ENCODE peak calls at places on chromosomes 12 and 14, in four cellular contexts. One of them, this sample, is unnamed.

GRCh38 chr14:98871796-98872195 is 400.2 kb downstream of the BCL11B start:
- DNase-seq in stimulated activated naive B cell treated with anti-CD40 and anti-IgM and Interleukin-4, amounts not matched to agents 10 μg/mL and 1 μg/mL and 100 μg/mL, for 72 hours: no peak
- DNase-seq in BJ: no peak
- DNase-seq in neural progenitor cell: no peak
- DNase-seq in this sample: no peak

GRCh38 chr14:33940561-33941011 is 10.3 kb downstream of the EGLN3 start:
- DNase-seq in neural progenitor cell: no peak
- DNase-seq in BJ: no peak
- DNase-seq in stimulated activated naive B cell treated with anti-CD40 and anti-IgM and Interleukin-4, amounts not matched to agents 10 μg/mL and 1 μg/mL and 100 μg/mL, for 72 hours: no peak
- DNase-seq in this sample: no peak

GRCh38 chr14:22471545-22472121 is 117.4 kb downstream of the DAD1 start:
- DNase-seq in stimulated activated naive B cell treated with anti-CD40 and anti-IgM and Interleukin-4, amounts not matched to agents 10 μg/mL and 1 μg/mL and 100 μg/mL, for 72 hours: no peak
- DNase-seq in BJ: no peak
- DNase-seq in neural progenitor cell: peak
- DNase-seq in this sample: peak

GRCh38 chr12:127479256-127479655 is 787.7 kb upstream of the TMEM132C start:
- DNase-seq in BJ: no peak
- DNase-seq in neural progenitor cell: no peak
- DNase-seq in stimulated activated naive B cell treated with anti-CD40 and anti-IgM and Interleukin-4, amounts not matched to agents 10 μg/mL and 1 μg/mL and 100 μg/mL, for 72 hours: no peak
- DNase-seq in this sample: peak

GRCh38 chr12:112961074-112961473 is 17.2 kb upstream of the OAS2 start:
- DNase-seq in stimulated activated naive B cell treated with anti-CD40 and anti-IgM and Interleukin-4, amounts not matched to agents 10 μg/mL and 1 μg/mL and 100 μg/mL, for 72 hours: no peak
- DNase-seq in neural progenitor cell: no peak
- DNase-seq in BJ: no peak
- DNase-seq in this sample: no peak

GRCh38 chr12:124564232-124564958 is 3.0 kb downstream of the NCOR2 start:
- DNase-seq in stimulated activated naive B cell treated with anti-CD40 and anti-IgM and Interleukin-4, amounts not matched to agents 10 μg/mL and 1 μg/mL and 100 μg/mL, for 72 hours: no peak
- DNase-seq in BJ: no peak
- DNase-seq in neural progenitor cell: peak
- DNase-seq in this sample: peak

GRCh38 chr14:80055226-80055625 is 156.1 kb downstream of the DIO2 start:
- DNase-seq in neural progenitor cell: no peak
- DNase-seq in BJ: no peak
- DNase-seq in stimulated activated naive B cell treated with anti-CD40 and anti-IgM and Interleukin-4, amounts not matched to agents 10 μg/mL and 1 μg/mL and 100 μg/mL, for 72 hours: no peak
- DNase-seq in this sample: no peak

GRCh38 chr14:75334191-75335051 is 55.8 kb downstream of the FOS start:
- DNase-seq in stimulated activated naive B cell treated with anti-CD40 and anti-IgM and Interleukin-4, amounts not matched to agents 10 μg/mL and 1 μg/mL and 100 μg/mL, for 72 hours: no peak
- DNase-seq in neural progenitor cell: no peak
- DNase-seq in BJ: no peak
- DNase-seq in this sample: peak

GRCh38 chr14:92160619-92161018 is 38.9 kb downstream of the CPSF2 start:
- DNase-seq in stimulated activated naive B cell treated with anti-CD40 and anti-IgM and Interleukin-4, amounts not matched to agents 10 μg/mL and 1 μg/mL and 100 μg/mL, for 72 hours: no peak
- DNase-seq in BJ: peak
- DNase-seq in neural progenitor cell: no peak
- DNase-seq in this sample: no peak

GRCh38 chr14:63707216-63707615 is 20.6 kb downstream of the SGPP1 start:
- DNase-seq in BJ: no peak
- DNase-seq in stimulated activated naive B cell treated with anti-CD40 and anti-IgM and Interleukin-4, amounts not matched to agents 10 μg/mL and 1 μg/mL and 100 μg/mL, for 72 hours: no peak
- DNase-seq in neural progenitor cell: no peak
- DNase-seq in this sample: no peak

GRCh38 chr12:68340404-68341270 is 8.5 kb upstream of the MDM1 start:
- DNase-seq in neural progenitor cell: no peak
- DNase-seq in BJ: no peak
- DNase-seq in stimulated activated naive B cell treated with anti-CD40 and anti-IgM and Interleukin-4, amounts not matched to agents 10 μg/mL and 1 μg/mL and 100 μg/mL, for 72 hours: no peak
- DNase-seq in this sample: no peak

GRCh38 chr14:68781161-68782021 is 11.5 kb downstream of the ZFP36L1 start:
- DNase-seq in stimulated activated naive B cell treated with anti-CD40 and anti-IgM and Interleukin-4, amounts not matched to agents 10 μg/mL and 1 μg/mL and 100 μg/mL, for 72 hours: no peak
- DNase-seq in BJ: no peak
- DNase-seq in neural progenitor cell: no peak
- DNase-seq in this sample: no peak

GRCh38 chr14:43937001-43937400 is 570.1 kb downstream of the FSCB start:
- DNase-seq in neural progenitor cell: no peak
- DNase-seq in stimulated activated naive B cell treated with anti-CD40 and anti-IgM and Interleukin-4, amounts not matched to agents 10 μg/mL and 1 μg/mL and 100 μg/mL, for 72 hours: no peak
- DNase-seq in BJ: no peak
- DNase-seq in this sample: no peak

GRCh38 chr14:103739466-103739792 is 23.8 kb downstream of the ZFYVE21 start:
- DNase-seq in BJ: no peak
- DNase-seq in stimulated activated naive B cell treated with anti-CD40 and anti-IgM and Interleukin-4, amounts not matched to agents 10 μg/mL and 1 μg/mL and 100 μg/mL, for 72 hours: no peak
- DNase-seq in neural progenitor cell: no peak
- DNase-seq in this sample: no peak

GRCh38 chr12:113244015-113244983 is 23.0 kb downstream of the TPCN1 start:
- DNase-seq in BJ: no peak
- DNase-seq in stimulated activated naive B cell treated with anti-CD40 and anti-IgM and Interleukin-4, amounts not matched to agents 10 μg/mL and 1 μg/mL and 100 μg/mL, for 72 hours: no peak
- DNase-seq in neural progenitor cell: no peak
- DNase-seq in this sample: no peak

GRCh38 chr12:49187184-49187583 is 1.7 kb downstream of the TUBA1A start:
- DNase-seq in neural progenitor cell: peak
- DNase-seq in BJ: no peak
- DNase-seq in stimulated activated naive B cell treated with anti-CD40 and anti-IgM and Interleukin-4, amounts not matched to agents 10 μg/mL and 1 μg/mL and 100 μg/mL, for 72 hours: no peak
- DNase-seq in this sample: peak

GRCh38 chr12:86256169-86256568 is at the start of gene MGAT4C:
- DNase-seq in neural progenitor cell: peak
- DNase-seq in stimulated activated naive B cell treated with anti-CD40 and anti-IgM and Interleukin-4, amounts not matched to agents 10 μg/mL and 1 μg/mL and 100 μg/mL, for 72 hours: no peak
- DNase-seq in BJ: no peak
- DNase-seq in this sample: peak

GRCh38 chr14:24993631-24994030 is 56.3 kb downstream of the STXBP6 start:
- DNase-seq in BJ: no peak
- DNase-seq in neural progenitor cell: no peak
- DNase-seq in stimulated activated naive B cell treated with anti-CD40 and anti-IgM and Interleukin-4, amounts not matched to agents 10 μg/mL and 1 μg/mL and 100 μg/mL, for 72 hours: no peak
- DNase-seq in this sample: no peak

GRCh38 chr12:113271853-113272561 is 50.7 kb downstream of the TPCN1 start:
- DNase-seq in stimulated activated naive B cell treated with anti-CD40 and anti-IgM and Interleukin-4, amounts not matched to agents 10 μg/mL and 1 μg/mL and 100 μg/mL, for 72 hours: peak
- DNase-seq in BJ: peak
- DNase-seq in neural progenitor cell: no peak
- DNase-seq in this sample: no peak